ENCODE peak calls at places on chromosomes 7 and 10, in eight cellular contexts. Y is dorsolateral prefrontal cortex; S is right lobe of liver; N is heart left ventricle; I is CD8-positive, alpha-beta T cell; D is fibroblast of pulmonary artery; Z is lower lobe of right lung; C is A549. M is an unnamed sample.

GRCh38 chr7:130970196-130970595 is 236.2 kb upstream of the KLF14 start:
- DNase-seq in C (no peak), Y (no peak), N (no peak), S (no peak), Z (no peak), I (no peak), D (no peak), M (no peak)

GRCh38 chr7:73429622-73430505 is 3.7 kb upstream of the FZD9 start:
- DNase-seq in Y (no peak), N (no peak), Z (no peak), C (no peak), S (no peak), I (no peak), D (no peak), M (no peak)

GRCh38 chr7:110994028-110994967 is 96.6 kb upstream of the LRRN3 start:
- DNase-seq in I (no peak), N (no peak), D (peak), C (no peak), Y (no peak), Z (no peak), S (no peak), M (no peak)

GRCh38 chr7:144048648-144049047 is at the start of gene OR2A5:
- DNase-seq in N (no peak), I (no peak), Z (no peak), C (no peak), S (no peak), Y (no peak), D (no peak), M (no peak)

GRCh38 chr10:46255696-46256355 is 31.0 kb upstream of the ANTXRL start:
- DNase-seq in I (peak), D (peak), C (peak), N (peak), Y (peak), S (peak), Z (peak), M (peak)

GRCh38 chr7:152054377-152055230 is 29.1 kb downstream of the GALNT11 start:
- DNase-seq in S (peak), Y (no peak), Z (no peak), I (no peak), N (peak), D (peak), C (no peak), M (peak)

GRCh38 chr7:34900891-34901493 is 136.3 kb downstream of the DPY19L1 start:
- DNase-seq in C (peak), Y (no peak), I (no peak), S (no peak), D (peak), Z (no peak), N (no peak), M (peak)

GRCh38 chr7:155205368-155206285 is 92.1 kb upstream of the INSIG1 start:
- DNase-seq in Y (no peak), S (peak), D (peak), N (peak), C (peak), Z (peak), I (peak), M (peak)

GRCh38 chr7:107995184-107996071 is 7.5 kb downstream of the LAMB1 start:
- DNase-seq in N (peak), S (no peak), I (no peak), Z (no peak), Y (no peak), D (peak), C (peak), M (peak)

GRCh38 chr7:137772221-137772620 is 74.6 kb downstream of the DGKI start:
- DNase-seq in S (no peak), C (no peak), Z (no peak), I (no peak), D (no peak), N (no peak), Y (no peak), M (no peak)

GRCh38 chr10:5625992-5626777 is 40.2 kb downstream of the ASB13 start:
- DNase-seq in Z (no peak), C (no peak), S (peak), D (no peak), I (no peak), N (no peak), Y (no peak), M (no peak)

DNA sequence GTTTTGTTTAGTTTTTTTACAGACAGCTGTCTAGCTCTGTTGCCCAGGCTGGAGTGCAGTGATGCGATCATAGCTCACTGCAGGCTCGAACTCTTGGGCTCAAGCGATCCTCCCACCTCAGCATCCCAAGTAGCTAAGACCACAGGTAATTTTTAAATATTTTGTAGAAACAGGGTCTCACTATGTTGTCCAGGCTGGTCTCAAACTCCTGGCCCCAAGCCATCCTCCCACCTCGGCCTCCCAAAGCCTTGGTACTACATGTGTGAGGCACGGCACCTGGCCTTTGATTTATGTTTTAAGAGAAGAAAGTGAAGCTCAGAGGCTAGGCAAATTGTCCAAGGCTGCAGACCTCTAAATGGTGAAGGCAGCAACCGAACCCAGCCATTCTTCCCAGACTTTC is 98.6 kb upstream of the SVIL start:
- DNase-seq in Y (no peak), I (no peak), N (no peak), S (no peak), C (no peak), D (no peak), Z (no peak), M (no peak)
- H3K4me3 ChIP-seq in Y (no peak), I (no peak), N (no peak), S (no peak), C (no peak), D (no peak), Z (peak), M (no peak)

DNA sequence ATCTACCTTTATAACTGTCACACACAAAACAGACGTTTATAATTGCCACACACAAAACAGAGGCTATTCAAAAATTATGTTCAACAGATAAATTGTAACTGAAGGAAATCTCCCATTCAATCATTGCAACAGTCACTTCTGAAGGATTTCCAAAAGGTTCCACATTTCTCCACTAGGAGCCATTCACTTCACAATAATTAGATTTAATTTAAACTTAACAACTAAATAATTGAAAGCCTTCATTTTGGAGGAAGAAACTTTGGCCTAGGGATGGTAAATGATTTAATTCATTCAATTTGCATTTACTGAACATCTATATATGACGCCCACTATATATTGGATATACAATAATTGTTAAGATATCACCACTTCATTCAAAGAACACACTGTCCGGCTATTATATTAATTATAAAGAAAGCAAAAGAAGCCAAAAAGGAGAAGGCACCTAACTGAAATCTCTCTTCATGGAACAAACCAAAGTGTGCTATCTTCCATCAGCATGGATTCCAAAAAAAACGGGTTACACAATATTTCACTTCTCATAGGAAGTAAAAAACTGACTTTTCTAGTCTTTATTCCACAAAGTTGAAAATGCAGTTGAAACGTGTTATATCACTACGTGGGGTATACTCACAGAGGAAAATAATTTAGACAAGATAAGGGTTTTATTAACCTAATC is 1.7 kb downstream of the ATAD1 start:
- DNase-seq in Z (no peak), N (no peak), S (no peak), I (no peak), Y (no peak), D (no peak), C (no peak), M (no peak)
- TF ChIP-seq CTCF in Z (no peak), N (no peak), S (no peak), I (no peak), Y (no peak), D (peak), C (no peak), M (no peak)

DNA sequence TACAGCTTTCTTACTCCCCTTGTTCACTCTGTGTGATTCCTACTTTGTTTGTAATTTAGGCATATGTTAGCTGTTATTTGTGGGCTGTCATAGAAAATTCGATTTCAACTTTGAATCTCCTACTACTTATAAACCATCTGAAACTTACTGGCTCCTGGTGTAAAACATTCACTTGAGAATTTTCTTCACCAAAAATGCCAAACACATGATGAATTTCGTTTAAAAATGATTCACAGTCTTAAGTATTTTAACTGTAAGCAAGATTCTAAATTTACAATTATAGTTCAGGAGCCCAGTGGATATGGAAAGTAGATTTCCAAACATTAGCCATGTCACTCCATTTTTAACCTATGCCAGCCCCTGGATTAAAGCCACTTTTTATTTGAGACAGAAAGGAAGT is 3.1 kb downstream of the CPED1 start:
- DNase-seq in C (no peak), S (no peak), N (no peak), Y (no peak), D (peak), Z (no peak), I (no peak), M (peak)
- H3K4me3 ChIP-seq in C (no peak), S (peak), N (peak), Y (peak), D (peak), Z (peak), I (no peak), M (no peak)

GRCh38 chr10:21173964-21174669 is 277.0 kb upstream of the NEBL start:
- DNase-seq in C (peak), D (peak), S (peak), I (peak), Z (peak), N (peak), Y (peak), M (peak)

GRCh38 chr10:21173433-21173963 is 276.4 kb upstream of the NEBL start:
- DNase-seq in D (no peak), C (no peak), Y (no peak), S (no peak), I (no peak), Z (peak), N (peak), M (no peak)

GRCh38 chr10:21171197-21171935 is 274.3 kb upstream of the NEBL start:
- DNase-seq in Z (no peak), Y (no peak), D (no peak), S (no peak), N (no peak), I (no peak), C (no peak), M (peak)

GRCh38 chr10:21171936-21172773 is 275.0 kb upstream of the NEBL start:
- DNase-seq in C (no peak), D (no peak), Z (no peak), Y (no peak), N (no peak), S (no peak), I (no peak), M (no peak)

DNA sequence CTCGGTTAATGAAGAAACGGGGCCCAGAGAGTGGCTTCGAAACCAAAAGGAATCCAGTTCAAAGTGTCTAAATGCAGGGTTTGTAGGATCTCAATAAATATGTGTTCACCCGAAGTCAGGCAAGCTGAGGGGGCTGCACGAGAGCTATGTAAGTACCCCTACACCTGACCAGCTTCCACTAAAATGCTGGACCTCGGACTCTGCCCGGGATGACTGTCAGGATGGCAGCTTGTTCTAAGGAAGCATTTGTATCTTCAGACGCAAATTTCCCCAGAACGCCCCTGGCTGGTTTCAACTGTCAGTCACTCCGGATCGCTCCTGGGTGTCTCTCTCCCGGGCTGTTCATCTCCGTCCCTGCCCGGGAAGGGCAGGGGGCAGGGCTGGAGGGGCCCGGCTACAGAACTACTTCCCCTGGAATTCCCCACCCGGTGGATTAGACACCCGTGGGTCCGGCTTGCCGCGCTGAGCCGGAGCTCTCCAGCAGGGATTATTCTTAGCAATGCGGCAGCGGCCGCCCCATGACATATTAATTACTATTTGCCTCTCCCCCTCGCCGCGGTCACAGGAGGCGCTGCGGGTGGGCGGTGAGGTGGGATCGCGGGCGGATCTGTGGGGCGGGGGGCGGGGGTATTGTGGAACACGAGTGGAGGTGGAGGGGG is 275.8 kb upstream of the NEBL start:
- DNase-seq in N (peak), C (no peak), Y (no peak), I (no peak), Z (peak), D (no peak), S (peak), M (peak)
- TF ChIP-seq CTCF in N (no peak), C (no peak), Y (no peak), I (no peak), Z (no peak), D (no peak), S (no peak), M (no peak)

GRCh38 chr7:31340603-31341002 is at the start of gene NEUROD6:
- DNase-seq in S (no peak), N (no peak), Y (no peak), Z (no peak), I (no peak), D (no peak), C (no peak), M (no peak)

GRCh38 chr7:31335889-31336201 is 4.7 kb downstream of the NEUROD6 start:
- DNase-seq in N (no peak), Y (no peak), D (no peak), S (no peak), Z (no peak), C (no peak), I (no peak), M (no peak)

GRCh38 chr7:31333301-31333700 is 7.2 kb downstream of the NEUROD6 start:
- DNase-seq in D (no peak), Z (no peak), Y (no peak), S (no peak), C (no peak), N (no peak), I (no peak), M (no peak)

GRCh38 chr7:31335161-31335888 is 5.2 kb downstream of the NEUROD6 start:
- DNase-seq in I (no peak), Y (no peak), Z (no peak), S (no peak), C (no peak), D (no peak), N (no peak), M (no peak)

GRCh38 chr7:31336202-31337035 is 4.1 kb downstream of the NEUROD6 start:
- DNase-seq in C (no peak), I (no peak), Z (no peak), S (peak), D (no peak), N (no peak), Y (no peak), M (no peak)
- H3K4me3 ChIP-seq in C (peak), I (no peak), Z (peak), S (peak), D (no peak), N (peak), Y (peak), M (no peak)

DNA sequence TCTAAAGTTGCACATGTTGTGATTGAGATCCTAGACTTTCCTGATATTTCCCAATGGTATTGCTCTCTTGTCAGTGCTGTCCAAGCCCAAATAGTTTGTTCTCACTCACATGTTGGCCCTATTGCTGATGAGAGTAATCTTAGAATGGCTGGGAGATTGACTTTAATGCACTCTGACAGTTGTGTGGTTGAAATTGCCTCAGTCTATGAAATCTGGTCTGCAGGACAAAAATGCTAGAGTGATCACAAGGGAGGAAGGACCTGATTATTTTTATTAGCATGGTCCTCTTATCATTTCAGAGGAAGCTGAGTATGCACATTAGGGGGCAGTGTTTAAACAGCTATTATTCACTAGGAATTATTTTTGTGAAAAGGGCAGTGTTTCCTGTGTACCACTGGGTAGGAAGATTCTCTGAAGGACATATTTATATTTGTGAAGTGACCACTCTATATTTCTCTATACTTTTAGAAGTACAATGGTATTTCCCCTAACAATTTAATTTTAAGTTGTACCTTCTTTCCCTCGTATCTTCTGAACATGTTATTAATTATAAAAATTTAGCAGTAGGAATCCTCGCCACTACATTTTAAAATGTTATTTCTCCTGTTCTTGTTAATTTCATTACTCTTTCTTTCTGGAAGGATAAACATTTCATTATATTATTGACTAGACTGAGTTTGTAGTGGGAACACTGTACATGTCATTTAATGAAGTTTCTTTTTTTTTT is 64.4 kb downstream of the SUGCT start:
- DNase-seq in I (no peak), Z (no peak), Y (no peak), N (no peak), S (no peak), D (peak), C (peak), M (peak)
- TF ChIP-seq CTCF in I (no peak), Z (no peak), Y (peak), N (peak), S (peak), D (peak), C (peak), M (peak)

GRCh38 chr10:14648042-14648765 is 126.5 kb downstream of the FAM107B start:
- DNase-seq in C (no peak), D (peak), S (no peak), Z (peak), I (peak), N (peak), Y (no peak), M (peak)
- H3K4me3 ChIP-seq in C (no peak), D (no peak), S (no peak), Z (no peak), I (peak), N (peak), Y (peak), M (no peak)

GRCh38 chr10:1581189-1581588 is 156.1 kb downstream of the ADARB2 start:
- DNase-seq in C (no peak), S (no peak), Y (no peak), I (no peak), Z (no peak), D (no peak), N (no peak), M (no peak)
- TF ChIP-seq CTCF in C (no peak), S (no peak), Y (no peak), I (no peak), Z (no peak), D (no peak), N (no peak), M (no peak)

M was measured in cardiac fibroblast.